ENCODE peak calls at places on chromosomes 7 and 10, in eight cellular contexts. J is activated T-cell treated with anti-CD3 and anti-CD28 coated beads for 4 hours; G is stimulated activated naive CD8-positive, alpha-beta T cell treated with anti-CD3 and anti-CD28 coated beads, Interleukin-15, Interleukin-2, amounts not matched to agents 100 U/mL and 50 U/mL, for 24 hours; W is C1 segment of cervical spinal cord; N is iPS-NIHi11; X is heart right ventricle; O is H4; A is NCI-H460. T is an unnamed sample.

GRCh38 chr10:27446091-27446918 is 57.8 kb upstream of the RAB18 start:
- DNase-seq in J (no peak), W (no peak), A (peak), O (peak), X (no peak), N (peak), G (no peak), T (no peak)

GRCh38 chr7:139089118-139089517 is 20.4 kb downstream of the ZC3HAV1 start:
- DNase-seq in W (no peak), G (peak), A (no peak), J (no peak), N (no peak), X (no peak), O (no peak), T (no peak)

GRCh38 chr7:98040626-98041025 is 50.6 kb upstream of the OCM2 start:
- DNase-seq in A (no peak), W (no peak), N (no peak), G (no peak), O (no peak), X (no peak), J (no peak), T (no peak)

GRCh38 chr7:54907981-54908380 is 110.8 kb upstream of the EGFR start:
- DNase-seq in X (no peak), J (no peak), W (no peak), G (no peak), A (no peak), O (no peak), N (no peak), T (no peak)

GRCh38 chr7:123692471-123692877 is 36.8 kb downstream of the LMOD2 start:
- DNase-seq in O (no peak), N (peak), A (no peak), X (no peak), W (no peak), J (no peak), G (no peak), T (peak)

GRCh38 chr7:104982308-104982755 is 31.7 kb upstream of the KMT2E start:
- DNase-seq in J (no peak), X (no peak), G (no peak), N (no peak), W (no peak), O (no peak), A (no peak), T (no peak)

GRCh38 chr7:28688651-28689050 is 269.5 kb downstream of the TRIL start:
- DNase-seq in X (peak), W (no peak), N (no peak), O (peak), G (no peak), J (no peak), A (no peak), T (no peak)

GRCh38 chr10:109343293-109343692 is 580.0 kb downstream of the XPNPEP1 start:
- DNase-seq in J (no peak), O (no peak), X (no peak), N (no peak), A (no peak), W (no peak), G (no peak), T (no peak)

GRCh38 chr7:40747856-40748255 is 613.1 kb downstream of the SUGCT start:
- DNase-seq in O (no peak), X (no peak), W (no peak), A (no peak), N (no peak), G (no peak), J (no peak), T (no peak)

GRCh38 chr10:72292223-72292691 is 18.5 kb downstream of the DDIT4 start:
- DNase-seq in G (peak), A (no peak), X (no peak), O (peak), W (no peak), N (no peak), J (no peak), T (no peak)

GRCh38 chr10:132488231-132488821 is 49.3 kb upstream of the INPP5A start:
- DNase-seq in O (no peak), G (no peak), J (no peak), X (no peak), W (no peak), A (no peak), N (no peak), T (no peak)

GRCh38 chr7:70799841-70800405 is 332.0 kb upstream of the GALNT17 start:
- DNase-seq in A (no peak), X (no peak), G (no peak), N (no peak), O (no peak), W (no peak), J (no peak), T (no peak)

GRCh38 chr7:107615910-107616680 is 36.0 kb downstream of the BCAP29 start:
- DNase-seq in G (no peak), W (no peak), J (no peak), O (no peak), X (no peak), N (no peak), A (no peak), T (no peak)

T was measured in iPS DF 19.7.